ENCODE peak calls at places on chromosomes 2 and 18, in eight cellular contexts. One of them, this sample, is unnamed.

GRCh38 chr18:9968081-9968848 is 54.4 kb downstream of the VAPA start:
- DNase-seq in NCI-H1092: no peak
- DNase-seq in CD8-positive, alpha-beta memory T cell: no peak
- DNase-seq in pancreas: no peak
- DNase-seq in sigmoid colon: no peak
- DNase-seq in SHP77 treated with DMSO at 0.1 percent for 48 hours: no peak
- DNase-seq in iPS-NIHi11: no peak
- DNase-seq in activated CD4-positive, alpha-beta T cell treated with anti-CD3 and anti-CD28 coated beads, Interleukin-2, amount 10 ng/mL, durations not matched to agents 24 days and 14 days: no peak
- DNase-seq in this sample: no peak

GRCh38 chr2:226508683-226509082 is 290.9 kb downstream of the IRS1 start:
- DNase-seq in NCI-H1092: no peak
- DNase-seq in CD8-positive, alpha-beta memory T cell: no peak
- DNase-seq in pancreas: no peak
- DNase-seq in sigmoid colon: no peak
- DNase-seq in SHP77 treated with DMSO at 0.1 percent for 48 hours: no peak
- DNase-seq in iPS-NIHi11: no peak
- DNase-seq in activated CD4-positive, alpha-beta T cell treated with anti-CD3 and anti-CD28 coated beads, Interleukin-2, amount 10 ng/mL, durations not matched to agents 24 days and 14 days: no peak
- DNase-seq in this sample: no peak

GRCh38 chr2:18194161-18194560 is 315.7 kb downstream of the KCNS3 start:
- DNase-seq in NCI-H1092: no peak
- DNase-seq in CD8-positive, alpha-beta memory T cell: no peak
- DNase-seq in pancreas: no peak
- DNase-seq in sigmoid colon: no peak
- DNase-seq in SHP77 treated with DMSO at 0.1 percent for 48 hours: no peak
- DNase-seq in iPS-NIHi11: no peak
- DNase-seq in activated CD4-positive, alpha-beta T cell treated with anti-CD3 and anti-CD28 coated beads, Interleukin-2, amount 10 ng/mL, durations not matched to agents 24 days and 14 days: no peak
- DNase-seq in this sample: no peak

GRCh38 chr2:111239107-111239506 is 118.4 kb downstream of the BCL2L11 start:
- DNase-seq in NCI-H1092: no peak
- DNase-seq in CD8-positive, alpha-beta memory T cell: no peak
- DNase-seq in pancreas: no peak
- DNase-seq in sigmoid colon: no peak
- DNase-seq in SHP77 treated with DMSO at 0.1 percent for 48 hours: no peak
- DNase-seq in iPS-NIHi11: no peak
- DNase-seq in activated CD4-positive, alpha-beta T cell treated with anti-CD3 and anti-CD28 coated beads, Interleukin-2, amount 10 ng/mL, durations not matched to agents 24 days and 14 days: peak
- DNase-seq in this sample: no peak

GRCh38 chr2:43818761-43819160 is 19.9 kb downstream of the ABCG5 start:
- DNase-seq in NCI-H1092: no peak
- DNase-seq in CD8-positive, alpha-beta memory T cell: no peak
- DNase-seq in pancreas: peak
- DNase-seq in sigmoid colon: no peak
- DNase-seq in SHP77 treated with DMSO at 0.1 percent for 48 hours: no peak
- DNase-seq in iPS-NIHi11: no peak
- DNase-seq in activated CD4-positive, alpha-beta T cell treated with anti-CD3 and anti-CD28 coated beads, Interleukin-2, amount 10 ng/mL, durations not matched to agents 24 days and 14 days: no peak
- DNase-seq in this sample: peak

GRCh38 chr18:3012306-3012919 is 531 bp downstream of the LPIN2 start:
- DNase-seq in NCI-H1092: no peak
- DNase-seq in CD8-positive, alpha-beta memory T cell: peak
- DNase-seq in pancreas: peak
- DNase-seq in sigmoid colon: peak
- DNase-seq in SHP77 treated with DMSO at 0.1 percent for 48 hours: no peak
- DNase-seq in iPS-NIHi11: peak
- DNase-seq in activated CD4-positive, alpha-beta T cell treated with anti-CD3 and anti-CD28 coated beads, Interleukin-2, amount 10 ng/mL, durations not matched to agents 24 days and 14 days: peak
- DNase-seq in this sample: no peak

GRCh38 chr2:174681983-174682577 is 82.2 kb downstream of the CHRNA1 start:
- DNase-seq in NCI-H1092: no peak
- DNase-seq in CD8-positive, alpha-beta memory T cell: peak
- DNase-seq in pancreas: no peak
- DNase-seq in sigmoid colon: peak
- DNase-seq in SHP77 treated with DMSO at 0.1 percent for 48 hours: no peak
- DNase-seq in iPS-NIHi11: peak
- DNase-seq in activated CD4-positive, alpha-beta T cell treated with anti-CD3 and anti-CD28 coated beads, Interleukin-2, amount 10 ng/mL, durations not matched to agents 24 days and 14 days: peak
- DNase-seq in this sample: peak

GRCh38 chr2:209431701-209432100 is 7.9 kb downstream of the MAP2 start:
- DNase-seq in NCI-H1092: no peak
- DNase-seq in CD8-positive, alpha-beta memory T cell: no peak
- DNase-seq in pancreas: no peak
- DNase-seq in sigmoid colon: no peak
- DNase-seq in SHP77 treated with DMSO at 0.1 percent for 48 hours: no peak
- DNase-seq in iPS-NIHi11: no peak
- DNase-seq in activated CD4-positive, alpha-beta T cell treated with anti-CD3 and anti-CD28 coated beads, Interleukin-2, amount 10 ng/mL, durations not matched to agents 24 days and 14 days: no peak
- DNase-seq in this sample: peak

GRCh38 chr2:171595896-171596295 is 73.6 kb downstream of the CYBRD1 start:
- DNase-seq in NCI-H1092: no peak
- DNase-seq in CD8-positive, alpha-beta memory T cell: no peak
- DNase-seq in pancreas: no peak
- DNase-seq in sigmoid colon: no peak
- DNase-seq in SHP77 treated with DMSO at 0.1 percent for 48 hours: no peak
- DNase-seq in iPS-NIHi11: no peak
- DNase-seq in activated CD4-positive, alpha-beta T cell treated with anti-CD3 and anti-CD28 coated beads, Interleukin-2, amount 10 ng/mL, durations not matched to agents 24 days and 14 days: no peak
- DNase-seq in this sample: peak

GRCh38 chr2:54572636-54573531 is 116.8 kb downstream of the SPTBN1 start:
- DNase-seq in NCI-H1092: no peak
- DNase-seq in CD8-positive, alpha-beta memory T cell: peak
- DNase-seq in pancreas: no peak
- DNase-seq in sigmoid colon: no peak
- DNase-seq in SHP77 treated with DMSO at 0.1 percent for 48 hours: no peak
- DNase-seq in iPS-NIHi11: no peak
- DNase-seq in activated CD4-positive, alpha-beta T cell treated with anti-CD3 and anti-CD28 coated beads, Interleukin-2, amount 10 ng/mL, durations not matched to agents 24 days and 14 days: peak
- DNase-seq in this sample: peak

GRCh38 chr2:100173907-100174525 is 31.6 kb upstream of the AFF3 start:
- DNase-seq in NCI-H1092: no peak
- DNase-seq in CD8-positive, alpha-beta memory T cell: no peak
- DNase-seq in pancreas: no peak
- DNase-seq in sigmoid colon: no peak
- DNase-seq in SHP77 treated with DMSO at 0.1 percent for 48 hours: no peak
- DNase-seq in iPS-NIHi11: no peak
- DNase-seq in activated CD4-positive, alpha-beta T cell treated with anti-CD3 and anti-CD28 coated beads, Interleukin-2, amount 10 ng/mL, durations not matched to agents 24 days and 14 days: no peak
- DNase-seq in this sample: no peak

GRCh38 chr2:219123356-219124143 is 37.1 kb downstream of the NHEJ1 start:
- DNase-seq in NCI-H1092: no peak
- DNase-seq in CD8-positive, alpha-beta memory T cell: no peak
- DNase-seq in pancreas: no peak
- DNase-seq in sigmoid colon: no peak
- DNase-seq in SHP77 treated with DMSO at 0.1 percent for 48 hours: no peak
- DNase-seq in iPS-NIHi11: no peak
- DNase-seq in activated CD4-positive, alpha-beta T cell treated with anti-CD3 and anti-CD28 coated beads, Interleukin-2, amount 10 ng/mL, durations not matched to agents 24 days and 14 days: no peak
- DNase-seq in this sample: no peak

GRCh38 chr2:69642709-69643601 is 584 bp downstream of the AAK1 start:
- DNase-seq in NCI-H1092: no peak
- DNase-seq in CD8-positive, alpha-beta memory T cell: peak
- DNase-seq in pancreas: peak
- DNase-seq in sigmoid colon: peak
- DNase-seq in SHP77 treated with DMSO at 0.1 percent for 48 hours: no peak
- DNase-seq in iPS-NIHi11: peak
- DNase-seq in activated CD4-positive, alpha-beta T cell treated with anti-CD3 and anti-CD28 coated beads, Interleukin-2, amount 10 ng/mL, durations not matched to agents 24 days and 14 days: peak
- DNase-seq in this sample: peak

GRCh38 chr18:56285387-56286055 is 352.9 kb downstream of the TXNL1 start:
- DNase-seq in NCI-H1092: no peak
- DNase-seq in CD8-positive, alpha-beta memory T cell: no peak
- DNase-seq in pancreas: no peak
- DNase-seq in sigmoid colon: no peak
- DNase-seq in SHP77 treated with DMSO at 0.1 percent for 48 hours: no peak
- DNase-seq in iPS-NIHi11: no peak
- DNase-seq in activated CD4-positive, alpha-beta T cell treated with anti-CD3 and anti-CD28 coated beads, Interleukin-2, amount 10 ng/mL, durations not matched to agents 24 days and 14 days: no peak
- DNase-seq in this sample: no peak

GRCh38 chr2:165563468-165564225 is 94.1 kb downstream of the CSRNP3 start:
- DNase-seq in NCI-H1092: no peak
- DNase-seq in CD8-positive, alpha-beta memory T cell: no peak
- DNase-seq in pancreas: no peak
- DNase-seq in sigmoid colon: no peak
- DNase-seq in SHP77 treated with DMSO at 0.1 percent for 48 hours: no peak
- DNase-seq in iPS-NIHi11: no peak
- DNase-seq in activated CD4-positive, alpha-beta T cell treated with anti-CD3 and anti-CD28 coated beads, Interleukin-2, amount 10 ng/mL, durations not matched to agents 24 days and 14 days: no peak
- DNase-seq in this sample: no peak

GRCh38 chr2:216115224-216115582 is 6.1 kb downstream of the XRCC5 start:
- DNase-seq in NCI-H1092: no peak
- DNase-seq in CD8-positive, alpha-beta memory T cell: no peak
- DNase-seq in pancreas: no peak
- DNase-seq in sigmoid colon: no peak
- DNase-seq in SHP77 treated with DMSO at 0.1 percent for 48 hours: no peak
- DNase-seq in iPS-NIHi11: peak
- DNase-seq in activated CD4-positive, alpha-beta T cell treated with anti-CD3 and anti-CD28 coated beads, Interleukin-2, amount 10 ng/mL, durations not matched to agents 24 days and 14 days: no peak
- DNase-seq in this sample: no peak

GRCh38 chr18:77530732-77531131 is 281.1 kb downstream of the GALR1 start:
- DNase-seq in NCI-H1092: no peak
- DNase-seq in CD8-positive, alpha-beta memory T cell: no peak
- DNase-seq in pancreas: no peak
- DNase-seq in sigmoid colon: no peak
- DNase-seq in SHP77 treated with DMSO at 0.1 percent for 48 hours: no peak
- DNase-seq in iPS-NIHi11: no peak
- DNase-seq in activated CD4-positive, alpha-beta T cell treated with anti-CD3 and anti-CD28 coated beads, Interleukin-2, amount 10 ng/mL, durations not matched to agents 24 days and 14 days: no peak
- DNase-seq in this sample: no peak

GRCh38 chr2:103252781-103253180 is 490.9 kb downstream of the TMEM182 start:
- DNase-seq in NCI-H1092: no peak
- DNase-seq in CD8-positive, alpha-beta memory T cell: no peak
- DNase-seq in pancreas: no peak
- DNase-seq in sigmoid colon: no peak
- DNase-seq in SHP77 treated with DMSO at 0.1 percent for 48 hours: no peak
- DNase-seq in iPS-NIHi11: no peak
- DNase-seq in activated CD4-positive, alpha-beta T cell treated with anti-CD3 and anti-CD28 coated beads, Interleukin-2, amount 10 ng/mL, durations not matched to agents 24 days and 14 days: no peak
- DNase-seq in this sample: no peak

GRCh38 chr2:7539760-7540159 is 622.5 kb downstream of the RNF144A start:
- DNase-seq in NCI-H1092: no peak
- DNase-seq in CD8-positive, alpha-beta memory T cell: no peak
- DNase-seq in pancreas: no peak
- DNase-seq in sigmoid colon: no peak
- DNase-seq in SHP77 treated with DMSO at 0.1 percent for 48 hours: no peak
- DNase-seq in iPS-NIHi11: no peak
- DNase-seq in activated CD4-positive, alpha-beta T cell treated with anti-CD3 and anti-CD28 coated beads, Interleukin-2, amount 10 ng/mL, durations not matched to agents 24 days and 14 days: no peak
- DNase-seq in this sample: no peak

GRCh38 chr18:11512096-11513030 is 97.0 kb upstream of the SLC35G4 start:
- DNase-seq in NCI-H1092: no peak
- DNase-seq in CD8-positive, alpha-beta memory T cell: no peak
- DNase-seq in pancreas: no peak
- DNase-seq in sigmoid colon: no peak
- DNase-seq in SHP77 treated with DMSO at 0.1 percent for 48 hours: no peak
- DNase-seq in iPS-NIHi11: no peak
- DNase-seq in activated CD4-positive, alpha-beta T cell treated with anti-CD3 and anti-CD28 coated beads, Interleukin-2, amount 10 ng/mL, durations not matched to agents 24 days and 14 days: no peak
- DNase-seq in this sample: peak

GRCh38 chr2:127811922-127812321 is 951 bp upstream of the WDR33 start:
- DNase-seq in NCI-H1092: no peak
- DNase-seq in CD8-positive, alpha-beta memory T cell: no peak
- DNase-seq in pancreas: no peak
- DNase-seq in sigmoid colon: no peak
- DNase-seq in SHP77 treated with DMSO at 0.1 percent for 48 hours: no peak
- DNase-seq in iPS-NIHi11: no peak
- DNase-seq in activated CD4-positive, alpha-beta T cell treated with anti-CD3 and anti-CD28 coated beads, Interleukin-2, amount 10 ng/mL, durations not matched to agents 24 days and 14 days: no peak
- DNase-seq in this sample: no peak

GRCh38 chr2:3261511-3261910 is 116.1 kb downstream of the EIPR1 start:
- DNase-seq in NCI-H1092: no peak
- DNase-seq in CD8-positive, alpha-beta memory T cell: no peak
- DNase-seq in pancreas: no peak
- DNase-seq in sigmoid colon: no peak
- DNase-seq in SHP77 treated with DMSO at 0.1 percent for 48 hours: no peak
- DNase-seq in iPS-NIHi11: no peak
- DNase-seq in activated CD4-positive, alpha-beta T cell treated with anti-CD3 and anti-CD28 coated beads, Interleukin-2, amount 10 ng/mL, durations not matched to agents 24 days and 14 days: no peak
- DNase-seq in this sample: no peak

GRCh38 chr2:161946489-161947107 is 127.4 kb downstream of the DPP4 start:
- DNase-seq in NCI-H1092: no peak
- DNase-seq in CD8-positive, alpha-beta memory T cell: no peak
- DNase-seq in pancreas: no peak
- DNase-seq in sigmoid colon: no peak
- DNase-seq in SHP77 treated with DMSO at 0.1 percent for 48 hours: no peak
- DNase-seq in iPS-NIHi11: no peak
- DNase-seq in activated CD4-positive, alpha-beta T cell treated with anti-CD3 and anti-CD28 coated beads, Interleukin-2, amount 10 ng/mL, durations not matched to agents 24 days and 14 days: peak
- DNase-seq in this sample: peak

GRCh38 chr2:160054984-160055725 is 7.3 kb downstream of the PLA2R1 start:
- DNase-seq in NCI-H1092: no peak
- DNase-seq in CD8-positive, alpha-beta memory T cell: no peak
- DNase-seq in pancreas: no peak
- DNase-seq in sigmoid colon: no peak
- DNase-seq in SHP77 treated with DMSO at 0.1 percent for 48 hours: no peak
- DNase-seq in iPS-NIHi11: peak
- DNase-seq in activated CD4-positive, alpha-beta T cell treated with anti-CD3 and anti-CD28 coated beads, Interleukin-2, amount 10 ng/mL, durations not matched to agents 24 days and 14 days: no peak
- DNase-seq in this sample: no peak

GRCh38 chr18:45521151-45521550 is 94.1 kb upstream of the SLC14A2 start:
- DNase-seq in NCI-H1092: no peak
- DNase-seq in CD8-positive, alpha-beta memory T cell: no peak
- DNase-seq in pancreas: no peak
- DNase-seq in sigmoid colon: no peak
- DNase-seq in SHP77 treated with DMSO at 0.1 percent for 48 hours: no peak
- DNase-seq in iPS-NIHi11: no peak
- DNase-seq in activated CD4-positive, alpha-beta T cell treated with anti-CD3 and anti-CD28 coated beads, Interleukin-2, amount 10 ng/mL, durations not matched to agents 24 days and 14 days: no peak
- DNase-seq in this sample: peak

GRCh38 chr2:102410952-102411351 is 12.0 kb upstream of the IL18RAP start:
- DNase-seq in NCI-H1092: no peak
- DNase-seq in CD8-positive, alpha-beta memory T cell: no peak
- DNase-seq in pancreas: no peak
- DNase-seq in sigmoid colon: no peak
- DNase-seq in SHP77 treated with DMSO at 0.1 percent for 48 hours: no peak
- DNase-seq in iPS-NIHi11: no peak
- DNase-seq in activated CD4-positive, alpha-beta T cell treated with anti-CD3 and anti-CD28 coated beads, Interleukin-2, amount 10 ng/mL, durations not matched to agents 24 days and 14 days: no peak
- DNase-seq in this sample: no peak

GRCh38 chr2:44268259-44268649 is 7.0 kb upstream of the SLC3A1 start:
- DNase-seq in NCI-H1092: no peak
- DNase-seq in CD8-positive, alpha-beta memory T cell: no peak
- DNase-seq in pancreas: no peak
- DNase-seq in sigmoid colon: no peak
- DNase-seq in SHP77 treated with DMSO at 0.1 percent for 48 hours: no peak
- DNase-seq in iPS-NIHi11: peak
- DNase-seq in activated CD4-positive, alpha-beta T cell treated with anti-CD3 and anti-CD28 coated beads, Interleukin-2, amount 10 ng/mL, durations not matched to agents 24 days and 14 days: no peak
- DNase-seq in this sample: peak

GRCh38 chr2:205235434-205235833 is 446.9 kb upstream of the NRP2 start:
- DNase-seq in NCI-H1092: no peak
- DNase-seq in CD8-positive, alpha-beta memory T cell: no peak
- DNase-seq in pancreas: no peak
- DNase-seq in sigmoid colon: no peak
- DNase-seq in SHP77 treated with DMSO at 0.1 percent for 48 hours: no peak
- DNase-seq in iPS-NIHi11: no peak
- DNase-seq in activated CD4-positive, alpha-beta T cell treated with anti-CD3 and anti-CD28 coated beads, Interleukin-2, amount 10 ng/mL, durations not matched to agents 24 days and 14 days: no peak
- DNase-seq in this sample: no peak

GRCh38 chr2:229578052-229578846 is 136.1 kb downstream of the DNER start:
- DNase-seq in NCI-H1092: no peak
- DNase-seq in CD8-positive, alpha-beta memory T cell: no peak
- DNase-seq in pancreas: no peak
- DNase-seq in sigmoid colon: no peak
- DNase-seq in SHP77 treated with DMSO at 0.1 percent for 48 hours: no peak
- DNase-seq in iPS-NIHi11: peak
- DNase-seq in activated CD4-positive, alpha-beta T cell treated with anti-CD3 and anti-CD28 coated beads, Interleukin-2, amount 10 ng/mL, durations not matched to agents 24 days and 14 days: no peak
- DNase-seq in this sample: no peak

GRCh38 chr18:31821452-31822171 is 60.9 kb upstream of the SLC25A52 start:
- DNase-seq in NCI-H1092: no peak
- DNase-seq in CD8-positive, alpha-beta memory T cell: no peak
- DNase-seq in pancreas: no peak
- DNase-seq in sigmoid colon: no peak
- DNase-seq in SHP77 treated with DMSO at 0.1 percent for 48 hours: no peak
- DNase-seq in iPS-NIHi11: no peak
- DNase-seq in activated CD4-positive, alpha-beta T cell treated with anti-CD3 and anti-CD28 coated beads, Interleukin-2, amount 10 ng/mL, durations not matched to agents 24 days and 14 days: no peak
- DNase-seq in this sample: no peak

GRCh38 chr2:42234056-42234455 is 64.9 kb downstream of the EML4 start:
- DNase-seq in NCI-H1092: no peak
- DNase-seq in CD8-positive, alpha-beta memory T cell: no peak
- DNase-seq in pancreas: no peak
- DNase-seq in sigmoid colon: no peak
- DNase-seq in SHP77 treated with DMSO at 0.1 percent for 48 hours: no peak
- DNase-seq in iPS-NIHi11: no peak
- DNase-seq in activated CD4-positive, alpha-beta T cell treated with anti-CD3 and anti-CD28 coated beads, Interleukin-2, amount 10 ng/mL, durations not matched to agents 24 days and 14 days: no peak
- DNase-seq in this sample: peak

GRCh38 chr2:147829106-147829505 is 15.7 kb upstream of the ACVR2A start:
- DNase-seq in NCI-H1092: no peak
- DNase-seq in CD8-positive, alpha-beta memory T cell: no peak
- DNase-seq in pancreas: no peak
- DNase-seq in sigmoid colon: no peak
- DNase-seq in SHP77 treated with DMSO at 0.1 percent for 48 hours: no peak
- DNase-seq in iPS-NIHi11: no peak
- DNase-seq in activated CD4-positive, alpha-beta T cell treated with anti-CD3 and anti-CD28 coated beads, Interleukin-2, amount 10 ng/mL, durations not matched to agents 24 days and 14 days: no peak
- DNase-seq in this sample: peak

GRCh38 chr2:238169021-238169707 is 10.4 kb downstream of the ERFE start:
- DNase-seq in NCI-H1092: no peak
- DNase-seq in CD8-positive, alpha-beta memory T cell: no peak
- DNase-seq in pancreas: no peak
- DNase-seq in sigmoid colon: peak
- DNase-seq in SHP77 treated with DMSO at 0.1 percent for 48 hours: no peak
- DNase-seq in iPS-NIHi11: no peak
- DNase-seq in activated CD4-positive, alpha-beta T cell treated with anti-CD3 and anti-CD28 coated beads, Interleukin-2, amount 10 ng/mL, durations not matched to agents 24 days and 14 days: no peak
- DNase-seq in this sample: peak

GRCh38 chr18:41128126-41128525 is 826.9 kb upstream of the PIK3C3 start:
- DNase-seq in NCI-H1092: no peak
- DNase-seq in CD8-positive, alpha-beta memory T cell: no peak
- DNase-seq in pancreas: no peak
- DNase-seq in sigmoid colon: no peak
- DNase-seq in SHP77 treated with DMSO at 0.1 percent for 48 hours: no peak
- DNase-seq in iPS-NIHi11: no peak
- DNase-seq in activated CD4-positive, alpha-beta T cell treated with anti-CD3 and anti-CD28 coated beads, Interleukin-2, amount 10 ng/mL, durations not matched to agents 24 days and 14 days: no peak
- DNase-seq in this sample: no peak